ENCODE peak calls at places on chromosomes 6 and 20, in ten cellular contexts. One of them, this sample, is unnamed.

GRCh38 chr6:36964908-36965307 is 10.4 kb downstream of the PI16 start:
- DNase-seq in A549: no peak
- DNase-seq in heart right ventricle: no peak
- DNase-seq in fibroblast of mammary gland: no peak
- DNase-seq in AG10803: no peak
- DNase-seq in endothelial cell of umbilical vein: no peak
- DNase-seq in progenitor cell of endocrine pancreas: no peak
- DNase-seq in gastrocnemius medialis: no peak
- DNase-seq in CD4-positive, alpha-beta T cell: no peak
- DNase-seq in MCF 10A: no peak
- DNase-seq in this sample: no peak

GRCh38 chr6:18720075-18720474 is 332.9 kb downstream of the RNF144B start:
- DNase-seq in A549: no peak
- DNase-seq in heart right ventricle: no peak
- DNase-seq in fibroblast of mammary gland: no peak
- DNase-seq in AG10803: no peak
- DNase-seq in endothelial cell of umbilical vein: no peak
- DNase-seq in progenitor cell of endocrine pancreas: no peak
- DNase-seq in gastrocnemius medialis: no peak
- DNase-seq in CD4-positive, alpha-beta T cell: no peak
- DNase-seq in MCF 10A: no peak
- DNase-seq in this sample: no peak

GRCh38 chr6:157637516-157637915 is 185.5 kb upstream of the SNX9 start:
- DNase-seq in A549: no peak
- DNase-seq in heart right ventricle: no peak
- DNase-seq in fibroblast of mammary gland: no peak
- DNase-seq in AG10803: no peak
- DNase-seq in endothelial cell of umbilical vein: peak; percentile 88
- DNase-seq in progenitor cell of endocrine pancreas: no peak
- DNase-seq in gastrocnemius medialis: no peak
- DNase-seq in CD4-positive, alpha-beta T cell: no peak
- DNase-seq in MCF 10A: no peak
- DNase-seq in this sample: no peak

GRCh38 chr6:14983599-14984296 is 262.1 kb upstream of the JARID2 start:
- DNase-seq in A549: no peak
- DNase-seq in heart right ventricle: no peak
- DNase-seq in fibroblast of mammary gland: peak; percentile 69
- DNase-seq in AG10803: no peak
- DNase-seq in endothelial cell of umbilical vein: no peak
- DNase-seq in progenitor cell of endocrine pancreas: no peak
- DNase-seq in gastrocnemius medialis: no peak
- DNase-seq in CD4-positive, alpha-beta T cell: no peak
- DNase-seq in MCF 10A: peak; percentile 78
- DNase-seq in this sample: no peak

GRCh38 chr20:63641792-63642517 is 11.3 kb downstream of the STMN3 start:
- DNase-seq in A549: peak; percentile 89
- DNase-seq in heart right ventricle: peak; percentile 91
- DNase-seq in fibroblast of mammary gland: peak; percentile 66
- DNase-seq in AG10803: peak; percentile 68
- DNase-seq in endothelial cell of umbilical vein: peak; percentile 57
- DNase-seq in progenitor cell of endocrine pancreas: peak; percentile 93
- DNase-seq in gastrocnemius medialis: peak; percentile 82
- DNase-seq in CD4-positive, alpha-beta T cell: peak; percentile 99
- DNase-seq in MCF 10A: peak; percentile 82
- DNase-seq in this sample: peak; percentile 71

GRCh38 chr6:105482956-105483355 is 80.1 kb upstream of the PREP start:
- DNase-seq in A549: no peak
- DNase-seq in heart right ventricle: no peak
- DNase-seq in fibroblast of mammary gland: no peak
- DNase-seq in AG10803: no peak
- DNase-seq in endothelial cell of umbilical vein: no peak
- DNase-seq in progenitor cell of endocrine pancreas: no peak
- DNase-seq in gastrocnemius medialis: no peak
- DNase-seq in CD4-positive, alpha-beta T cell: no peak
- DNase-seq in MCF 10A: no peak
- DNase-seq in this sample: no peak

GRCh38 chr6:105389543-105389942 is 13.3 kb downstream of the PREP start:
- DNase-seq in A549: no peak
- DNase-seq in heart right ventricle: no peak
- DNase-seq in fibroblast of mammary gland: peak; percentile 13
- DNase-seq in AG10803: peak; percentile 9
- DNase-seq in endothelial cell of umbilical vein: no peak
- DNase-seq in progenitor cell of endocrine pancreas: no peak
- DNase-seq in gastrocnemius medialis: no peak
- DNase-seq in CD4-positive, alpha-beta T cell: no peak
- DNase-seq in MCF 10A: no peak
- DNase-seq in this sample: no peak

GRCh38 chr6:168051648-168052047 is 27.4 kb downstream of the FRMD1 start:
- DNase-seq in A549: no peak
- DNase-seq in heart right ventricle: no peak
- DNase-seq in fibroblast of mammary gland: no peak
- DNase-seq in AG10803: no peak
- DNase-seq in endothelial cell of umbilical vein: no peak
- DNase-seq in progenitor cell of endocrine pancreas: no peak
- DNase-seq in gastrocnemius medialis: no peak
- DNase-seq in CD4-positive, alpha-beta T cell: no peak
- DNase-seq in MCF 10A: no peak
- DNase-seq in this sample: no peak

GRCh38 chr20:51140671-51141070 is 117.8 kb upstream of the KCNG1 start:
- DNase-seq in A549: no peak
- DNase-seq in heart right ventricle: no peak
- DNase-seq in fibroblast of mammary gland: no peak
- DNase-seq in AG10803: no peak
- DNase-seq in endothelial cell of umbilical vein: no peak
- DNase-seq in progenitor cell of endocrine pancreas: no peak
- DNase-seq in gastrocnemius medialis: no peak
- DNase-seq in CD4-positive, alpha-beta T cell: no peak
- DNase-seq in MCF 10A: no peak
- DNase-seq in this sample: no peak

GRCh38 chr6:137076277-137077068 is 31.7 kb upstream of the IL20RA start:
- DNase-seq in A549: peak; percentile 71
- DNase-seq in heart right ventricle: peak; percentile 54
- DNase-seq in fibroblast of mammary gland: peak; percentile 70
- DNase-seq in AG10803: peak; percentile 65
- DNase-seq in endothelial cell of umbilical vein: peak; percentile 60
- DNase-seq in progenitor cell of endocrine pancreas: peak; percentile 43
- DNase-seq in gastrocnemius medialis: peak; percentile 28
- DNase-seq in CD4-positive, alpha-beta T cell: peak; percentile 11
- DNase-seq in MCF 10A: peak; percentile 86
- DNase-seq in this sample: no peak

GRCh38 chr6:157198425-157199279 is 124.7 kb downstream of the TMEM242 start:
- DNase-seq in A549: no peak
- DNase-seq in heart right ventricle: peak; percentile 41
- DNase-seq in fibroblast of mammary gland: no peak
- DNase-seq in AG10803: peak; percentile 24
- DNase-seq in endothelial cell of umbilical vein: no peak
- DNase-seq in progenitor cell of endocrine pancreas: no peak
- DNase-seq in gastrocnemius medialis: peak; percentile 57
- DNase-seq in CD4-positive, alpha-beta T cell: no peak
- DNase-seq in MCF 10A: peak; percentile 88
- DNase-seq in this sample: no peak

GRCh38 chr6:89268776-89269175 is 46.3 kb downstream of the GABRR2 start:
- DNase-seq in A549: no peak
- DNase-seq in heart right ventricle: no peak
- DNase-seq in fibroblast of mammary gland: no peak
- DNase-seq in AG10803: no peak
- DNase-seq in endothelial cell of umbilical vein: no peak
- DNase-seq in progenitor cell of endocrine pancreas: no peak
- DNase-seq in gastrocnemius medialis: no peak
- DNase-seq in CD4-positive, alpha-beta T cell: no peak
- DNase-seq in MCF 10A: no peak
- DNase-seq in this sample: no peak

GRCh38 chr20:5033566-5033965 is 32.3 kb upstream of the SLC23A2 start:
- DNase-seq in A549: no peak
- DNase-seq in heart right ventricle: no peak
- DNase-seq in fibroblast of mammary gland: no peak
- DNase-seq in AG10803: peak; percentile 78
- DNase-seq in endothelial cell of umbilical vein: no peak
- DNase-seq in progenitor cell of endocrine pancreas: no peak
- DNase-seq in gastrocnemius medialis: no peak
- DNase-seq in CD4-positive, alpha-beta T cell: no peak
- DNase-seq in MCF 10A: peak; percentile 15
- DNase-seq in this sample: no peak

GRCh38 chr6:38671885-38672467 is 31.0 kb downstream of the GLO1 start:
- DNase-seq in A549: peak; percentile 43
- DNase-seq in heart right ventricle: no peak
- DNase-seq in fibroblast of mammary gland: peak; percentile 74
- DNase-seq in AG10803: peak; percentile 66
- DNase-seq in endothelial cell of umbilical vein: peak; percentile 60
- DNase-seq in progenitor cell of endocrine pancreas: no peak
- DNase-seq in gastrocnemius medialis: no peak
- DNase-seq in CD4-positive, alpha-beta T cell: no peak
- DNase-seq in MCF 10A: peak; percentile 60
- DNase-seq in this sample: peak; percentile 41

GRCh38 chr20:20939006-20939405 is 167.2 kb downstream of the LINC00237 start:
- DNase-seq in A549: no peak
- DNase-seq in heart right ventricle: no peak
- DNase-seq in fibroblast of mammary gland: no peak
- DNase-seq in AG10803: no peak
- DNase-seq in endothelial cell of umbilical vein: no peak
- DNase-seq in progenitor cell of endocrine pancreas: no peak
- DNase-seq in gastrocnemius medialis: no peak
- DNase-seq in CD4-positive, alpha-beta T cell: no peak
- DNase-seq in MCF 10A: no peak
- DNase-seq in this sample: no peak

GRCh38 chr20:52972965-52973819 is 1.0 kb downstream of the TSHZ2 start:
- DNase-seq in A549: no peak
- DNase-seq in heart right ventricle: peak; percentile 19
- DNase-seq in fibroblast of mammary gland: peak; percentile 10
- DNase-seq in AG10803: no peak
- DNase-seq in endothelial cell of umbilical vein: no peak
- DNase-seq in progenitor cell of endocrine pancreas: peak; percentile 30
- DNase-seq in gastrocnemius medialis: no peak
- DNase-seq in CD4-positive, alpha-beta T cell: peak; percentile 33
- DNase-seq in MCF 10A: no peak
- DNase-seq in this sample: no peak

GRCh38 chr6:112311950-112312547 is 35.1 kb upstream of the RFPL4B start:
- DNase-seq in A549: no peak
- DNase-seq in heart right ventricle: no peak
- DNase-seq in fibroblast of mammary gland: peak; percentile 57
- DNase-seq in AG10803: peak; percentile 33
- DNase-seq in endothelial cell of umbilical vein: peak; percentile 51
- DNase-seq in progenitor cell of endocrine pancreas: no peak
- DNase-seq in gastrocnemius medialis: no peak
- DNase-seq in CD4-positive, alpha-beta T cell: no peak
- DNase-seq in MCF 10A: peak; percentile 49
- DNase-seq in this sample: no peak

GRCh38 chr6:108133594-108134179 is 32.1 kb upstream of the NR2E1 start:
- DNase-seq in A549: peak; percentile 72
- DNase-seq in heart right ventricle: peak; percentile 53
- DNase-seq in fibroblast of mammary gland: peak; percentile 57
- DNase-seq in AG10803: peak; percentile 68
- DNase-seq in endothelial cell of umbilical vein: peak; percentile 80
- DNase-seq in progenitor cell of endocrine pancreas: peak; percentile 82
- DNase-seq in gastrocnemius medialis: no peak
- DNase-seq in CD4-positive, alpha-beta T cell: no peak
- DNase-seq in MCF 10A: peak; percentile 78
- DNase-seq in this sample: no peak

GRCh38 chr20:58619847-58620431 is 31.1 kb upstream of the STX16 start:
- DNase-seq in A549: no peak
- DNase-seq in heart right ventricle: no peak
- DNase-seq in fibroblast of mammary gland: no peak
- DNase-seq in AG10803: no peak
- DNase-seq in endothelial cell of umbilical vein: no peak
- DNase-seq in progenitor cell of endocrine pancreas: no peak
- DNase-seq in gastrocnemius medialis: no peak
- DNase-seq in CD4-positive, alpha-beta T cell: no peak
- DNase-seq in MCF 10A: no peak
- DNase-seq in this sample: no peak

GRCh38 chr6:91646649-91647048 is 1059.8 kb upstream of the MAP3K7 start:
- DNase-seq in A549: no peak
- DNase-seq in heart right ventricle: no peak
- DNase-seq in fibroblast of mammary gland: no peak
- DNase-seq in AG10803: no peak
- DNase-seq in endothelial cell of umbilical vein: no peak
- DNase-seq in progenitor cell of endocrine pancreas: no peak
- DNase-seq in gastrocnemius medialis: no peak
- DNase-seq in CD4-positive, alpha-beta T cell: no peak
- DNase-seq in MCF 10A: no peak
- DNase-seq in this sample: no peak
- TF ChIP-seq CTCF in A549: no peak
- TF ChIP-seq CTCF in heart right ventricle: no peak
- TF ChIP-seq CTCF in fibroblast of mammary gland: no peak
- TF ChIP-seq CTCF in AG10803: no peak
- TF ChIP-seq CTCF in endothelial cell of umbilical vein: no peak
- TF ChIP-seq CTCF in progenitor cell of endocrine pancreas: no peak
- TF ChIP-seq CTCF in gastrocnemius medialis: no peak
- TF ChIP-seq CTCF in CD4-positive, alpha-beta T cell: no peak
- TF ChIP-seq CTCF in MCF 10A: no peak
- TF ChIP-seq CTCF in this sample: no peak

GRCh38 chr6:84551797-84552196 is 212.6 kb downstream of the TBX18 start:
- DNase-seq in A549: no peak
- DNase-seq in heart right ventricle: no peak
- DNase-seq in fibroblast of mammary gland: no peak
- DNase-seq in AG10803: no peak
- DNase-seq in endothelial cell of umbilical vein: no peak
- DNase-seq in progenitor cell of endocrine pancreas: no peak
- DNase-seq in gastrocnemius medialis: no peak
- DNase-seq in CD4-positive, alpha-beta T cell: no peak
- DNase-seq in MCF 10A: no peak
- DNase-seq in this sample: no peak
- TF ChIP-seq CTCF in A549: no peak
- TF ChIP-seq CTCF in heart right ventricle: no peak
- TF ChIP-seq CTCF in fibroblast of mammary gland: no peak
- TF ChIP-seq CTCF in AG10803: no peak
- TF ChIP-seq CTCF in endothelial cell of umbilical vein: no peak
- TF ChIP-seq CTCF in progenitor cell of endocrine pancreas: no peak
- TF ChIP-seq CTCF in gastrocnemius medialis: no peak
- TF ChIP-seq CTCF in CD4-positive, alpha-beta T cell: no peak
- TF ChIP-seq CTCF in MCF 10A: no peak
- TF ChIP-seq CTCF in this sample: no peak

DNA sequence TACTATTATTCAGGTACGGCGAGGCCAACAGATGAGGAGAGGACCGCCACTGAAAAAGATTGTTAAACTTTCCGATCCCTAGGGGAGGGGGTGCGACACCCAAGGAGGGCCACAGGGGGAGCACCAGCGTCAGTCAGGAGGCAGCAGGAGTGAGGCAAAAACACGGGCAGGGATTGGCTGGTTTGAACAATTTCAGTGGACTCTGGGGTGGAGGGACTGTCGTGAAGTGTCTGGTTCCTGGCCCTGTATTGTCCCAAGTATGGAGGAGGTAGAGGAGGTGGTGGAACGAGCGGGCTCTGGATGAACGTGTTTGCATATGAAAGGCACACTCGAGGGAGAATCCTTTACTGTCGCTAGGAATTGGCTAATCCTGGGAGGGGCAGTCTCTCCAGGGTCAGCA is 32.5 kb upstream of the MCUR1 start:
- DNase-seq in A549: peak; percentile 9
- DNase-seq in heart right ventricle: no peak
- DNase-seq in fibroblast of mammary gland: no peak
- DNase-seq in AG10803: no peak
- DNase-seq in endothelial cell of umbilical vein: no peak
- DNase-seq in progenitor cell of endocrine pancreas: no peak
- DNase-seq in gastrocnemius medialis: no peak
- DNase-seq in CD4-positive, alpha-beta T cell: no peak
- DNase-seq in MCF 10A: no peak
- DNase-seq in this sample: no peak
- TF ChIP-seq CTCF in A549: no peak
- TF ChIP-seq CTCF in heart right ventricle: no peak
- TF ChIP-seq CTCF in fibroblast of mammary gland: no peak
- TF ChIP-seq CTCF in AG10803: no peak
- TF ChIP-seq CTCF in endothelial cell of umbilical vein: no peak
- TF ChIP-seq CTCF in progenitor cell of endocrine pancreas: no peak
- TF ChIP-seq CTCF in gastrocnemius medialis: no peak
- TF ChIP-seq CTCF in CD4-positive, alpha-beta T cell: no peak
- TF ChIP-seq CTCF in MCF 10A: no peak
- TF ChIP-seq CTCF in this sample: no peak

GRCh38 chr6:7276199-7276524 is 36.8 kb downstream of the SSR1 start:
- DNase-seq in A549: no peak
- DNase-seq in heart right ventricle: no peak
- DNase-seq in fibroblast of mammary gland: no peak
- DNase-seq in AG10803: no peak
- DNase-seq in endothelial cell of umbilical vein: no peak
- DNase-seq in progenitor cell of endocrine pancreas: no peak
- DNase-seq in gastrocnemius medialis: no peak
- DNase-seq in CD4-positive, alpha-beta T cell: no peak
- DNase-seq in MCF 10A: no peak
- DNase-seq in this sample: no peak
- TF ChIP-seq CTCF in A549: no peak
- TF ChIP-seq CTCF in heart right ventricle: no peak
- TF ChIP-seq CTCF in fibroblast of mammary gland: no peak
- TF ChIP-seq CTCF in AG10803: no peak
- TF ChIP-seq CTCF in endothelial cell of umbilical vein: no peak
- TF ChIP-seq CTCF in progenitor cell of endocrine pancreas: no peak
- TF ChIP-seq CTCF in gastrocnemius medialis: no peak
- TF ChIP-seq CTCF in CD4-positive, alpha-beta T cell: peak; percentile 36
- TF ChIP-seq CTCF in MCF 10A: no peak
- TF ChIP-seq CTCF in this sample: no peak